ENCODE peak calls at places on chromosomes 12 and 14, in six cellular contexts. E is sigmoid colon, A is HCT116, C is cardiac muscle cell, D is K562, Z is heart right ventricle. G is an unnamed sample.

GRCh38 chr12:82383930-82384513 is 25.7 kb downstream of the METTL25 start:
- DNase-seq in E (no peak), A (no peak), C (peak; percentile 61), D (no peak), Z (no peak), G (peak; percentile 33)

GRCh38 chr14:67461341-67461985 is 27.1 kb downstream of the TMEM229B start:
- DNase-seq in E (no peak), A (no peak), C (peak; percentile 42), D (no peak), Z (no peak), G (no peak)

GRCh38 chr12:96241484-96242256 is 47.5 kb downstream of the ELK3 start:
- DNase-seq in E (peak; percentile 86), A (no peak), C (peak; percentile 62), D (no peak), Z (no peak), G (no peak)

GRCh38 chr14:58238252-58239247 is 6.1 kb upstream of the PSMA3 start:
- DNase-seq in E (no peak), A (no peak), C (peak; percentile 70), D (peak; percentile 41), Z (no peak), G (no peak)

GRCh38 chr14:24094839-24095195 is 706 bp downstream of the PCK2 start:
- DNase-seq in E (no peak), A (no peak), C (peak; percentile 16), D (peak; percentile 12), Z (no peak), G (no peak)

GRCh38 chr12:109695961-109696461 is 17.6 kb upstream of the FAM222A start:
- DNase-seq in E (no peak), A (peak; percentile 18), C (no peak), D (peak; percentile 27), Z (no peak), G (no peak)

GRCh38 chr14:87638196-87638595 is 354.8 kb downstream of the GALC start:
- DNase-seq in E (no peak), A (no peak), C (no peak), D (no peak), Z (no peak), G (no peak)

GRCh38 chr12:104469523-104469922 is 12.8 kb downstream of the CHST11 start:
- DNase-seq in E (no peak), A (no peak), C (no peak), D (no peak), Z (no peak), G (no peak)

GRCh38 chr14:94050231-94050880 is 24.2 kb downstream of the OTUB2 start:
- DNase-seq in E (peak; percentile 69), A (no peak), C (no peak), D (no peak), Z (peak; percentile 73), G (no peak)

GRCh38 chr12:578743-579449 is 84.3 kb downstream of the NINJ2 start:
- DNase-seq in E (peak; percentile 19), A (no peak), C (no peak), D (no peak), Z (no peak), G (no peak)

GRCh38 chr12:130879212-130879686 is 7.4 kb downstream of the RAN start:
- DNase-seq in E (peak; percentile 61), A (no peak), C (no peak), D (peak; percentile 32), Z (no peak), G (no peak)

GRCh38 chr12:80268924-80269749 is 169.8 kb downstream of the OTOGL start:
- DNase-seq in E (no peak), A (peak; percentile 54), C (peak; percentile 52), D (no peak), Z (no peak), G (peak; percentile 30)

GRCh38 chr12:108838194-108839010 is 19.0 kb downstream of the SSH1 start:
- DNase-seq in E (peak; percentile 92), A (peak; percentile 97), C (peak; percentile 100), D (peak; percentile 89), Z (peak; percentile 87), G (peak; percentile 80)

GRCh38 chr12:127457726-127458125 is 809.2 kb upstream of the TMEM132C start:
- DNase-seq in E (no peak), A (no peak), C (no peak), D (no peak), Z (no peak), G (no peak)

GRCh38 chr12:45192041-45192695 is 23.7 kb upstream of the ANO6 start:
- DNase-seq in E (no peak), A (peak; percentile 61), C (peak; percentile 42), D (peak; percentile 48), Z (no peak), G (peak; percentile 58)

GRCh38 chr12:104886418-104887401 is 71.4 kb downstream of the SLC41A2 start:
- DNase-seq in E (no peak), A (peak; percentile 15), C (peak; percentile 79), D (no peak), Z (no peak), G (peak; percentile 6)

GRCh38 chr14:81889529-81889928 is 355.9 kb upstream of the SEL1L start:
- DNase-seq in E (no peak), A (no peak), C (no peak), D (no peak), Z (no peak), G (no peak)

GRCh38 chr12:26936559-26937442 is 980 bp downstream of the INTS13 start:
- DNase-seq in E (no peak), A (no peak), C (no peak), D (peak; percentile 31), Z (no peak), G (no peak)

GRCh38 chr12:46490635-46491034 is 118.1 kb upstream of the SLC38A2 start:
- DNase-seq in E (no peak), A (no peak), C (peak; percentile 72), D (no peak), Z (no peak), G (no peak)

GRCh38 chr12:55610598-55610997 is 26.1 kb upstream of the OR10P1 start:
- DNase-seq in E (no peak), A (no peak), C (no peak), D (no peak), Z (no peak), G (no peak)

GRCh38 chr12:1919284-1919683 is 832 bp upstream of the CACNA2D4 start:
- DNase-seq in E (no peak), A (no peak), C (no peak), D (no peak), Z (no peak), G (peak; percentile 10)

GRCh38 chr14:100815478-100816285 is 10.2 kb upstream of the MEG3 start:
- DNase-seq in E (no peak), A (no peak), C (peak; percentile 79), D (no peak), Z (no peak), G (no peak)

GRCh38 chr12:49369723-49370145 is 2.5 kb downstream of the SPATS2 start:
- DNase-seq in E (no peak), A (no peak), C (peak; percentile 69), D (peak; percentile 77), Z (no peak), G (peak; percentile 67)

GRCh38 chr12:76299536-76300296 is 48.5 kb downstream of the BBS10 start:
- DNase-seq in E (no peak), A (peak; percentile 12), C (no peak), D (no peak), Z (no peak), G (peak; percentile 45)

GRCh38 chr14:58637391-58638230 is at the start of gene DACT1:
- DNase-seq in E (peak; percentile 84), A (no peak), C (peak; percentile 86), D (peak; percentile 27), Z (peak; percentile 77), G (peak; percentile 69)

GRCh38 chr12:58764100-58764953 is 156.0 kb downstream of the LRIG3 start:
- DNase-seq in E (no peak), A (no peak), C (no peak), D (no peak), Z (no peak), G (no peak)

GRCh38 chr14:95121911-95122696 is 35.2 kb downstream of the DICER1 start:
- DNase-seq in E (no peak), A (no peak), C (no peak), D (no peak), Z (no peak), G (peak; percentile 52)

GRCh38 chr12:57759360-57759980 is 4.6 kb downstream of the MARCHF9 start:
- DNase-seq in E (no peak), A (no peak), C (no peak), D (peak; percentile 58), Z (no peak), G (no peak)

DNA sequence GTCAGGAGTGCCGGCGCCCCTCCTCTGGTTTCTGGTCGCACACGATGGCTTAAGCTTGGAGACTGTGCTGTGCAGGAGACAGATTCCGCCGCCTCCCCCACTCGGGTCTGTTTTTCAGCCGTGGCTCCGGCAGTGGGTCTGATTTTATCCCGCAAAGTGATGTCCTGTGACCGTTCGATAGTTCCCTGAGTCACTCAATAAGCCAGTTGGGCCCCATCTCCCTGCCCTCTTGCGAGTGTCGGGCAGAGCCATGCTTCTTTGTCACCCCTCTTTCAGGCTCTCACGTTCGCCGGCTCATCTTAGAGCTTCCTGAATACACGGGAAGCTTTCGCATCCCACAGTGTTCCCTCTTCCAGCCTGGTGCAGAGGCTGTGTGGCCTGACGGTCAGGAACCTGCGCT is 127.8 kb upstream of the RFLNA start:
- DNase-seq in E (no peak), A (no peak), C (no peak), D (no peak), Z (no peak), G (no peak)
- H3K9me3 ChIP-seq in E (no peaks in the 10 kb centered on the region), A (no peaks in the 10 kb centered on the region), C (no peaks in the 10 kb centered on the region), D (peaks cover 5% of the 10 kb centered on the region), Z (no peaks in the 10 kb centered on the region), G (peaks cover 5% of the 10 kb centered on the region)

GRCh38 chr12:124261885-124262284 is 33.0 kb upstream of the RFLNA start:
- DNase-seq in E (no peak), A (no peak), C (no peak), D (no peak), Z (no peak), G (no peak)

GRCh38 chr12:124264879-124265278 is 30.0 kb upstream of the RFLNA start:
- DNase-seq in E (no peak), A (no peak), C (no peak), D (no peak), Z (no peak), G (no peak)

GRCh38 chr12:124254126-124254525 is 40.8 kb upstream of the RFLNA start:
- DNase-seq in E (no peak), A (no peak), C (no peak), D (no peak), Z (no peak), G (no peak)

GRCh38 chr12:124264089-124264795 is 30.7 kb upstream of the RFLNA start:
- DNase-seq in E (no peak), A (no peak), C (no peak), D (no peak), Z (no peak), G (no peak)

GRCh38 chr12:124259168-124260066 is 35.5 kb upstream of the RFLNA start:
- DNase-seq in E (no peak), A (no peak), C (peak; percentile 59), D (peak; percentile 85), Z (no peak), G (peak; percentile 10)
- H3K4me1 ChIP-seq in E (no peaks in the 10 kb centered on the region), A (no peaks in the 10 kb centered on the region), C (no peaks in the 10 kb centered on the region), D (peaks cover 17% of the 10 kb centered on the region), Z (no peaks in the 10 kb centered on the region), G (no peaks in the 10 kb centered on the region)

GRCh38 chr14:106309423-106309822 is 783.0 kb downstream of the TMEM121 start:
- DNase-seq in E (no peak), A (no peak), C (no peak), D (no peak), Z (no peak), G (no peak)

GRCh38 chr14:106308839-106309389 is 782.5 kb downstream of the TMEM121 start:
- DNase-seq in E (no peak), A (no peak), C (no peak), D (peak; percentile 65), Z (peak; percentile 15), G (peak; percentile 64)
- H3K9me3 ChIP-seq in E (no peaks in the 10 kb centered on the region), A (peaks cover 22% of the 10 kb centered on the region), C (no peaks in the 10 kb centered on the region), D (no peaks in the 10 kb centered on the region), Z (no peaks in the 10 kb centered on the region), G (peaks cover 6% of the 10 kb centered on the region)

GRCh38 chr14:64930085-64930843 is 12.3 kb downstream of the GPX2 start:
- DNase-seq in E (no peak), A (no peak), C (peak; percentile 40), D (no peak), Z (no peak), G (no peak)
- H3K4me1 ChIP-seq in E (peaks cover 21% of the 10 kb centered on the region), A (no peaks in the 10 kb centered on the region), C (peaks cover 6% of the 10 kb centered on the region), D (no peaks in the 10 kb centered on the region), Z (peaks cover 47% of the 10 kb centered on the region), G (peaks cover 17% of the 10 kb centered on the region)